ENCODE peak calls at places on chromosome 14, in five cellular contexts. One of them, this sample, is unnamed.

GRCh38 chr14:68786491-68787234 is 6.2 kb downstream of the ZFP36L1 start:
- DNase-seq in KBM-7: no peak
- DNase-seq in EL: peak; percentile 76
- DNase-seq in NCI-H2107: no peak
- DNase-seq in A549: peak; percentile 53
- DNase-seq in this sample: peak; percentile 74

GRCh38 chr14:89619616-89620273 is 202.7 kb upstream of the FOXN3 start:
- DNase-seq in KBM-7: no peak
- DNase-seq in EL: no peak
- DNase-seq in NCI-H2107: no peak
- DNase-seq in A549: no peak
- DNase-seq in this sample: no peak

GRCh38 chr14:23164250-23164649 is 19.2 kb downstream of the SLC7A8 start:
- DNase-seq in KBM-7: no peak
- DNase-seq in EL: no peak
- DNase-seq in NCI-H2107: no peak
- DNase-seq in A549: no peak
- DNase-seq in this sample: no peak

GRCh38 chr14:73807439-73807838 is 44.2 kb upstream of the PTGR2 start:
- DNase-seq in KBM-7: no peak
- DNase-seq in EL: no peak
- DNase-seq in NCI-H2107: no peak
- DNase-seq in A549: no peak
- DNase-seq in this sample: no peak

GRCh38 chr14:75896341-75896740 is 85.5 kb downstream of the TGFB3 start:
- DNase-seq in KBM-7: no peak
- DNase-seq in EL: no peak
- DNase-seq in NCI-H2107: no peak
- DNase-seq in A549: no peak
- DNase-seq in this sample: no peak

GRCh38 chr14:91416744-91417133 is 881 bp downstream of the CCDC88C start:
- DNase-seq in KBM-7: peak; percentile 33
- DNase-seq in EL: no peak
- DNase-seq in NCI-H2107: no peak
- DNase-seq in A549: no peak
- DNase-seq in this sample: no peak

GRCh38 chr14:63220526-63220925 is 16.3 kb downstream of the RHOJ start:
- DNase-seq in KBM-7: no peak
- DNase-seq in EL: no peak
- DNase-seq in NCI-H2107: no peak
- DNase-seq in A549: no peak
- DNase-seq in this sample: peak; percentile 14

GRCh38 chr14:104872469-104873341 is 7.6 kb downstream of the CEP170B start:
- DNase-seq in KBM-7: no peak
- DNase-seq in EL: peak; percentile 43
- DNase-seq in NCI-H2107: no peak
- DNase-seq in A549: no peak
- DNase-seq in this sample: peak; percentile 47

GRCh38 chr14:28671425-28671824 is 95.2 kb upstream of the FOXG1 start:
- DNase-seq in KBM-7: no peak
- DNase-seq in EL: no peak
- DNase-seq in NCI-H2107: no peak
- DNase-seq in A549: no peak
- DNase-seq in this sample: no peak

GRCh38 chr14:47195582-47195981 is 479.8 kb downstream of the MDGA2 start:
- DNase-seq in KBM-7: no peak
- DNase-seq in EL: no peak
- DNase-seq in NCI-H2107: no peak
- DNase-seq in A549: no peak
- DNase-seq in this sample: no peak

GRCh38 chr14:34676516-34677211 is 37.7 kb downstream of the CFL2 start:
- DNase-seq in KBM-7: no peak
- DNase-seq in EL: no peak
- DNase-seq in NCI-H2107: no peak
- DNase-seq in A549: no peak
- DNase-seq in this sample: no peak

GRCh38 chr14:100362311-100362927 is 39.3 kb downstream of the SLC25A47 start:
- DNase-seq in KBM-7: no peak
- DNase-seq in EL: no peak
- DNase-seq in NCI-H2107: no peak
- DNase-seq in A549: no peak
- DNase-seq in this sample: peak; percentile 75

GRCh38 chr14:52563120-52563519 is 10.5 kb downstream of the GPR137C start:
- DNase-seq in KBM-7: no peak
- DNase-seq in EL: peak; percentile 76
- DNase-seq in NCI-H2107: no peak
- DNase-seq in A549: no peak
- DNase-seq in this sample: peak; percentile 72

GRCh38 chr14:77098470-77099353 is 654 bp downstream of the CIPC start:
- DNase-seq in KBM-7: peak; percentile 27
- DNase-seq in EL: peak; percentile 12
- DNase-seq in NCI-H2107: no peak
- DNase-seq in A549: peak; percentile 29
- DNase-seq in this sample: peak; percentile 25

GRCh38 chr14:105857223-105857815 is 330.9 kb downstream of the TMEM121 start:
- DNase-seq in KBM-7: no peak
- DNase-seq in EL: no peak
- DNase-seq in NCI-H2107: no peak
- DNase-seq in A549: no peak
- DNase-seq in this sample: no peak

GRCh38 chr14:101230161-101230850 is 326.8 kb upstream of the RTL1 start:
- DNase-seq in KBM-7: no peak
- DNase-seq in EL: no peak
- DNase-seq in NCI-H2107: no peak
- DNase-seq in A549: peak; percentile 38
- DNase-seq in this sample: peak; percentile 51

GRCh38 chr14:21825147-21825743 is 151.6 kb upstream of the OR4E1 start:
- DNase-seq in KBM-7: peak; percentile 53
- DNase-seq in EL: peak; percentile 21
- DNase-seq in NCI-H2107: no peak
- DNase-seq in A549: peak; percentile 13
- DNase-seq in this sample: no peak

GRCh38 chr14:74838141-74838540 is 37.8 kb downstream of the PROX2 start:
- DNase-seq in KBM-7: no peak
- DNase-seq in EL: no peak
- DNase-seq in NCI-H2107: no peak
- DNase-seq in A549: no peak
- DNase-seq in this sample: peak; percentile 20

GRCh38 chr14:68607081-68607851 is 185.6 kb downstream of the ZFP36L1 start:
- DNase-seq in KBM-7: peak; percentile 82
- DNase-seq in EL: no peak
- DNase-seq in NCI-H2107: no peak
- DNase-seq in A549: no peak
- DNase-seq in this sample: peak; percentile 27

GRCh38 chr14:64347748-64348147 is 40.4 kb upstream of the MTHFD1 start:
- DNase-seq in KBM-7: no peak
- DNase-seq in EL: no peak
- DNase-seq in NCI-H2107: no peak
- DNase-seq in A549: no peak
- DNase-seq in this sample: no peak

GRCh38 chr14:102221026-102221425 is 81.3 kb downstream of the WDR20 start:
- DNase-seq in KBM-7: no peak
- DNase-seq in EL: peak; percentile 77
- DNase-seq in NCI-H2107: no peak
- DNase-seq in A549: no peak
- DNase-seq in this sample: peak; percentile 71

GRCh38 chr14:71491925-71492324 is 440.3 kb upstream of the RGS6 start:
- DNase-seq in KBM-7: no peak
- DNase-seq in EL: no peak
- DNase-seq in NCI-H2107: no peak
- DNase-seq in A549: no peak
- DNase-seq in this sample: no peak

GRCh38 chr14:60652674-60653387 is 3.6 kb upstream of the SIX1 start:
- DNase-seq in KBM-7: no peak
- DNase-seq in EL: no peak
- DNase-seq in NCI-H2107: peak; percentile 89
- DNase-seq in A549: no peak
- DNase-seq in this sample: no peak

GRCh38 chr14:40093800-40094199 is 661.6 kb upstream of the FBXO33 start:
- DNase-seq in KBM-7: no peak
- DNase-seq in EL: no peak
- DNase-seq in NCI-H2107: no peak
- DNase-seq in A549: no peak
- DNase-seq in this sample: no peak

GRCh38 chr14:65751510-65751909 is 339.0 kb downstream of the FUT8 start:
- DNase-seq in KBM-7: no peak
- DNase-seq in EL: no peak
- DNase-seq in NCI-H2107: no peak
- DNase-seq in A549: no peak
- DNase-seq in this sample: no peak

GRCh38 chr14:50012644-50013043 is 103.7 kb downstream of the VCPKMT start:
- DNase-seq in KBM-7: no peak
- DNase-seq in EL: peak; percentile 39
- DNase-seq in NCI-H2107: no peak
- DNase-seq in A549: no peak
- DNase-seq in this sample: peak; percentile 56

This sample was measured in EH.